ENCODE peak calls at places on chromosomes 7 and 10, in four cellular contexts. Z is adipocyte, Y is neuronal stem cell, D is HepG2. W is an unnamed sample.

GRCh38 chr10:70672165-70672992 is at the start of gene ADAMTS14:
- DNase-seq in Z (peak), Y (peak), D (no peak), W (no peak)

GRCh38 chr7:123652406-123652805 is 3.3 kb upstream of the LMOD2 start:
- DNase-seq in Z (no peak), Y (no peak), D (no peak), W (no peak)

GRCh38 chr10:131723601-131724530 is 176.9 kb upstream of the PPP2R2D start:
- DNase-seq in Z (no peak), Y (no peak), D (no peak), W (no peak)

GRCh38 chr10:87720665-87721064 is 61.0 kb downstream of the PAPSS2 start:
- DNase-seq in Z (no peak), Y (no peak), D (no peak), W (no peak)

GRCh38 chr10:44962870-44963738 is 3.5 kb downstream of the RASSF4 start:
- DNase-seq in Z (no peak), Y (no peak), D (peak), W (no peak)

GRCh38 chr10:91941426-91941825 is 17.9 kb downstream of the BTAF1 start:
- DNase-seq in Z (no peak), Y (no peak), D (no peak), W (no peak)

GRCh38 chr7:6168469-6168868 is 104.0 kb downstream of the CYTH3 start:
- DNase-seq in Z (no peak), Y (no peak), D (no peak), W (no peak)

GRCh38 chr7:77887567-77887966 is 89.0 kb downstream of the PHTF2 start:
- DNase-seq in Z (peak), Y (no peak), D (no peak), W (no peak)

GRCh38 chr10:51800121-51800520 is 100.7 kb upstream of the CSTF2T start:
- DNase-seq in Z (no peak), Y (no peak), D (no peak), W (no peak)

GRCh38 chr10:117342638-117343037 is 32.6 kb downstream of the PDZD8 start:
- DNase-seq in Z (peak), Y (no peak), D (no peak), W (no peak)

GRCh38 chr10:87864497-87865059 is 1.2 kb downstream of the PTEN start:
- DNase-seq in Z (no peak), Y (peak), D (no peak), W (no peak)

GRCh38 chr10:132575320-132576201 is 38.0 kb downstream of the INPP5A start:
- DNase-seq in Z (peak), Y (no peak), D (no peak), W (no peak)

GRCh38 chr10:132421377-132422168 is 24.6 kb downstream of the PWWP2B start:
- DNase-seq in Z (peak), Y (no peak), D (peak), W (no peak)

GRCh38 chr7:99005776-99006175 is 127.4 kb downstream of the TRRAP start:
- DNase-seq in Z (no peak), Y (no peak), D (no peak), W (no peak)

GRCh38 chr10:131961777-131962450 is 19.8 kb downstream of the BNIP3 start:
- DNase-seq in Z (no peak), Y (no peak), D (no peak), W (no peak)

GRCh38 chr10:59675812-59676211 is 33.8 kb downstream of the SLC16A9 start:
- DNase-seq in Z (no peak), Y (no peak), D (peak), W (no peak)

DNA sequence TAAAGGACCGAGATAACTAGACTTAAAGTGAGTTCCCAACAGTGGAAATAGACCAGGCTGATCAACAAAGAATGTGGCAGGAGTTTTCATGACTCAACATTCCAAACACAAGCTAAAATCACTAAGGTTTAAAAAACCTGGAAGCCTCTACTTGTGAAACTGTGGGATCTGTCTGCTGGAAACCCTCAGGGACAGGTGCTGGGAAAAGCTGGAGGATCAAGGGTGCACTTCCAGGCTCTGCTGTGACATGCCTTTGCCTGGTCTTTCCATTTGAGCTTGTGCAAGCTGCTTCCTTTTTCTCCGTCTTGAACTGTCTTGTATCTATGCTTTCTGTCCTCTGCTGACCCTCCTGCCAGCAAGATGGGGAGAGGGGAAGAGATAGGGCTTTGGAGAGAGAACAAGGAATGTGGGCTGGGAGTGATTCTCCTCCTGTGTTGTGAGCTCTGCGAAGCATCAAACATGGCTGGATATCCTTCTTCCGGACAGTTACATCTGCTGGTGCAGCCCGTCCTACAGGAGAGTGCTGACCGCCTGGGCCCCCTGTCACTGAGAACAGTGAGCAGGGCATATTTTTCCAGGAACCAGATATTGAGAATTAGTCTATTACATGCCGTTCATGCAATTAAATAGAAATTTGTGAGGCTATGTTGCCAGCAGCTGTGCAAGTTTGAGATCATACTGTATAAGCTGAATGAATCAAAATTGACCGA is 25.5 kb downstream of the ARHGAP22 start:
- DNase-seq in Z (peak), Y (no peak), D (no peak), W (no peak)
- H3K9ac ChIP-seq in Z (no peak), Y (no peak), D (no peak), W (no peak)

GRCh38 chr10:13683017-13683416 is 96.3 kb downstream of the PRPF18 start:
- DNase-seq in Z (no peak), Y (no peak), D (no peak), W (no peak)

GRCh38 chr10:13684813-13685511 is 98.2 kb downstream of the PRPF18 start:
- DNase-seq in Z (peak), Y (no peak), D (no peak), W (peak)

GRCh38 chr10:13686331-13686752 is 99.6 kb downstream of the PRPF18 start:
- DNase-seq in Z (no peak), Y (no peak), D (no peak), W (no peak)

GRCh38 chr10:13684252-13684791 is 97.6 kb downstream of the PRPF18 start:
- DNase-seq in Z (peak), Y (no peak), D (no peak), W (no peak)

DNA sequence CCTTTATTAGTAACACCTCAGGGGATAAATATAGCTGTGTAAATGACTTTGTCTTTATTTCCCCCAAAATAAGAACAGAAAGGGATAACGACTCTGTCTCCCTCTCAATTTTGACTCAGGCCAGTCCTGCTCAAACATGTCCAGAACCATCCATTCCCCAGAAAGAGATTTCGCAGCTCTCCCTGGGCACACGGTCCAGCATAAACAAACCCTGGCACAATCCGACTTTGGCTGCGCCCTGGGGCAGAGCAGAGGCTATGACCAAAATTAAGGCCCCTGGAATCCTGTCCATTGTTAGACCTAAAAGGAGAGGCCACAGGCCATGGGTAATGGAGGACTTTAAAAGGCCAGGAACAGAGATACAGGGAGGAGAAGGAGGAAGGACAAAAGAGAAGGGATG is 99.1 kb downstream of the PRPF18 start:
- DNase-seq in Z (no peak), Y (no peak), D (no peak), W (no peak)
- H3K9ac ChIP-seq in Z (no peak), Y (no peak), D (no peak), W (no peak)

DNA sequence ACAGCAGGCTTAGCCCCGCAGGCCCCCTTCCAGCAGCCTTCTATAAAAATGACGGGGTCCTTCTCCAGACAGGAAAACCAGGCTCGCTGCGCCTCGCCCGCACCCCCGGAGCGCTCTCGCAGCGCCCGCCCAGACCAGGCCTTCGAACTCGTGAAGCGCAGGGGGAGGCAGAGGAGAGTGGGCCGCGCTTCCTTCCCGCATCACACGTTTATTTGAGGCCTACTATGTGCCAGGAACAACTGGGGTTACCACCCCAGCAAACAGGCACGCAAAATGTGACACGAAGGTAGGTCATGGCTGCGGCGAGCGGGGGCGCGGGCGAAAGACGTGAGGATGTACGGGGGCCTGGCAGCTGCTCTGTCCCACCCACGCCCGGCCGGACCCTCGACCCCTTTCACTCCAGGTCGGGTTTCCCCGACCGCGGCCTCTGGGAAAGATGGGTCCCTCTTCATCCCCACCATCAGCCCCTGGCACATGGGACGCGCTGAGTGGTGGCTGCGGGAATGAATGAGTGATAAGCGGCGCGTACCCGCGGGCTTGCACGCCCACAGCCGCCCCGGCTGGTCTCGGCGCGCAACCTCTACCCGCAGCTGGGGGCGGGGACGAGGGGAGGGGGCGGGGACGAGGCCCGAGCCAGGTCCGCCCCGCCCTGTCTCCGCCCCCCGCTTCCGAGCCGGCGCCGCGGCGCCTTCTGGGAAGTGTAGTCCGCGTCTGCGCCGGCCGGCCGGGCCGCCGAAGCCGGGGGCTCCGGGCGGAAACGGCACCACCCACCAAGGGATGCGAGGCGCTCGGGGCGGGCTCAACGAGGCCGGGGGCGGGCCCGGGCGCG is 59.1 kb downstream of the ZNF467 start:
- DNase-seq in Z (peak), Y (peak), D (peak), W (peak)
- H3K9ac ChIP-seq in Z (peak), Y (peak), D (peak), W (no peak)

GRCh38 chr7:139661875-139662274 is 115.9 kb downstream of the HIPK2 start:
- DNase-seq in Z (no peak), Y (no peak), D (no peak), W (no peak)

GRCh38 chr7:139661043-139661440 is 116.8 kb downstream of the HIPK2 start:
- DNase-seq in Z (no peak), Y (no peak), D (no peak), W (no peak)

GRCh38 chr7:139658919-139659675 is 118.7 kb downstream of the HIPK2 start:
- DNase-seq in Z (no peak), Y (no peak), D (peak), W (no peak)

GRCh38 chr7:139660317-139661042 is 117.3 kb downstream of the HIPK2 start:
- DNase-seq in Z (no peak), Y (no peak), D (peak), W (no peak)

DNA sequence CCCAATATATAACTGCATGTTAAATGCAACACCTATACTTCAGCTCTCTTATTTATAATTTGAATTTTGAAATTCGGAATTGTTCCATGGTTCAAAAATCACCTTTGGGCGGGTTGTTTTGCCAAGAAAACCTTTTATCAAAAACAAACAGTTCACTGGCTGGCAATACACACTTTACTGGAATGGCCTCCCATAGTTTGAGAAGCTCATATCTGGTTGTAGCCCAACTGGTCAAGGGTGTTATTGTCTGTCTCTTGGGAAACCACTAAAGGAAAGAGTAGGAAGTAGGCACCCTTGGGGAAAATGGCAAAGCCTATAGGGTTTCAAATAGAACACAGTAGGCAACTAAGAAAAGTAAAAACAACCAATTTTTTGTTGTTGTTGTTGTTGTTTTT is 117.9 kb downstream of the HIPK2 start:
- DNase-seq in Z (no peak), Y (no peak), D (peak), W (no peak)
- H3K9ac ChIP-seq in Z (no peak), Y (no peak), D (peak), W (no peak)

GRCh38 chr10:22251751-22252285 is 34.0 kb upstream of the EBLN1 start:
- DNase-seq in Z (peak), Y (peak), D (no peak), W (no peak)

GRCh38 chr10:22252286-22252800 is 34.5 kb upstream of the EBLN1 start:
- DNase-seq in Z (peak), Y (no peak), D (no peak), W (no peak)

GRCh38 chr10:22250897-22251605 is 33.2 kb upstream of the EBLN1 start:
- DNase-seq in Z (peak), Y (no peak), D (no peak), W (no peak)

GRCh38 chr10:22252801-22253577 is 35.2 kb upstream of the EBLN1 start:
- DNase-seq in Z (no peak), Y (peak), D (no peak), W (no peak)

DNA sequence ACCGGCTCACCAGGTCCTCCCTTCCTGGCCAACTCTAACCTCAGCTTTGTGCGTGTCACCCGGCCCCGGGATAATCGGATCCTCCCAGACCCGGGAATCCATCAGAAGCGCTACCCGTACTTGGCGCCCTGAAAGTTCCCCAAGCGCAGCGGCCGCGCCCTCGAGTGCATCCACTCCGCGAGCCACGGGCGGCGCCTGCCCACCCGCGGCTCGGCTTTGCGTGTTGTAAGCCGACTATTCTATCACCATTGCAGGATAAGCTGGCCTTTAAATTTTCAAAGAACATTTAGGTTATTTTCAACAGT is 35.7 kb upstream of the EBLN1 start:
- DNase-seq in Z (no peak), Y (no peak), D (no peak), W (no peak)
- H3K9ac ChIP-seq in Z (peak), Y (no peak), D (no peak), W (no peak)

GRCh38 chr7:106100863-106101262 is 11.2 kb downstream of the SYPL1 start:
- DNase-seq in Z (no peak), Y (no peak), D (no peak), W (no peak)

GRCh38 chr7:106102387-106102966 is 9.6 kb downstream of the SYPL1 start:
- DNase-seq in Z (no peak), Y (no peak), D (no peak), W (no peak)

GRCh38 chr7:106098889-106099288 is 13.2 kb downstream of the SYPL1 start:
- DNase-seq in Z (no peak), Y (no peak), D (no peak), W (no peak)

GRCh38 chr7:106101726-106102125 is 10.4 kb downstream of the SYPL1 start:
- DNase-seq in Z (no peak), Y (no peak), D (no peak), W (no peak)

DNA sequence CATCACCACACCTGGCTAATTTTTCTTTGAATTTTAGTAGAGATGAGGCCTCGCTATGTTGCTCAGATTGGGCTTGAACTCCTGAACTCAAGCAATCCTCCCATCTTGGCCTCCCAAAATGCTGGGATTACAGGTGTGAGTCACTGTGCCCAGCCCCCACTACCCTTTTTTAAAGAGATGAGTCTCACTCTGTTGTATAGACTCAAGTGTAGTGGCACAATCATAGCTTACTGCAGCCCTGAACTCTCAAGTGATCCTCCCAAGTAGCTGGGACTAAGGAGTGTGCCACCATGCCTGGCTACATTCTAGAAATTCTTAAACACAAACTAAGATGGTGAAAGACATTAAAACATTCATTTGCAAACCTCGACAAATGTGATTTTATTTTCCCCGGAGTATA is 12.6 kb downstream of the SYPL1 start:
- DNase-seq in Z (no peak), Y (no peak), D (no peak), W (no peak)
- H3K9ac ChIP-seq in Z (no peak), Y (no peak), D (no peak), W (no peak)

DNA sequence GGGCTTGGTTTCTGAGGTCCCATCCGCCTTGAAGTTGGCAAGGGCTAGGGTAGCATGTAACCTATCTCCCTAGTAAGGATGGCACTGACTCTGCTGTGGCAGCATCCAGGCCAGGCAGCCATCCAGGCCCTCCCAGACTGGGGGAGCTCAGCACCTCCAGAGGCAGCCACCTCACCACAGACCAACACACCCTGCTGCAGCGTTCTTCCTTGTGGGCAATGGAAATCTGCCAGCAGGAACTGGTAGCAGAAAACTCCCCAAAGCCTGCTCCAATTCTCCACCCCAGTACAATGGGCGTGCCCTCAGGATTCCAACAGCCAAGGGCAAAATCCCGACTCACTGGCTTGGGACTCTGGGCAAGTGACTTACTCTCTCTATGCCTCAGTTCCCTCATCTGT is 27.5 kb downstream of the DLG5 start:
- DNase-seq in Z (peak), Y (no peak), D (no peak), W (no peak)
- H3K9ac ChIP-seq in Z (no peak), Y (peak), D (no peak), W (no peak)

GRCh38 chr7:23680417-23681405 is 712 bp downstream of the FAM221A start:
- DNase-seq in Z (peak), Y (peak), D (no peak), W (no peak)
- H3K9ac ChIP-seq in Z (peak), Y (no peak), D (no peak), W (no peak)

DNA sequence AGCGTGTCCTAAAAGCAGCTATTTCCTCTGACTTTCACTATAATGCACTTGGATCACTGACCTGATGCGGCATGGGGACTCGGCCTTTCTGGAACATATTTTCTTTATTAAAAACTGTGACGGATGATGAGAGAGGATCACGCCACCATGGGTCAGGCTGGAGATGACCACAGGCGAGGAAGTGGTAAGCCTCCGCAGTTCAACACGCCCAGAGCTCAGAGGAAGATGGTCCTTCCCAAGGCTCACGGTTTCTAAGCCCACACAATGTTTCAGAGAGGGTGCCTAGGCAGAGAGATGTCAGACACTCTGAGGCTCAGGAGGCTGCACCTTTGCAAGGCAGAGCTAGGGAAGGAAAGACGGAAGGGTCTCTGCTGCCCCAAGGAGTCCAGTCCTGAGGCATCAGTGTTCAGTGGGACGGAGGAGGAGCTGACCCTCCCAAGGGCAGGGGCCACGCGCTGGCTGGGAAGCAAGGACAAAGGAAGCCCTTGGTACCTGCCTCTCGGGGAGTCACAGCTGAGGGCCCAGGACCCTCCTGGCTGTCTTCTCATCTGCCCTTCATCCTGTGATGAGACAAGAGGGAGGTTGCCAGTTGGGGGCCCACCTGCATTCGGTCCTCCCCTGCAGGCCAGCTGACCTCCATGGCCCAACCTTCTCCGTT is 9.5 kb downstream of the CHST15 start:
- DNase-seq in Z (no peak), Y (no peak), D (no peak), W (no peak)
- H3K9ac ChIP-seq in Z (no peak), Y (no peak), D (no peak), W (no peak)

W was measured in SK-N-MC.